ENCODE peak calls at places on chromosomes 4 and X, in five cellular contexts. Z, N, K, A and Y are unnamed samples.

GRCh38 chr4:47374477-47374876 is 89.0 kb downstream of the COMMD8 start:
- DNase-seq in Z (peak; percentile 18), N (no peak), K (no peak), A (no peak), Y (no peak)

GRCh38 chr4:13484749-13485345 is 707 bp upstream of the RAB28 start:
- DNase-seq in Z (peak; percentile 50), N (peak; percentile 49), K (no peak), A (peak; percentile 25), Y (no peak)

GRCh38 chr4:3530051-3530450 is 2.2 kb downstream of the LRPAP1 start:
- DNase-seq in Z (no peak), N (no peak), K (no peak), A (no peak), Y (peak; percentile 18)

GRCh38 chrX:46903458-46904242 is 8.6 kb upstream of the JADE3 start:
- DNase-seq in Z (peak; percentile 79), N (peak; percentile 80), K (peak; percentile 60), A (peak; percentile 80), Y (peak; percentile 92)

GRCh38 chr4:120844528-120844921 is 78.0 kb downstream of the PRDM5 start:
- DNase-seq in Z (no peak), N (no peak), K (no peak), A (no peak), Y (no peak)

GRCh38 chr4:89753601-89754066 is 83.3 kb downstream of the SNCA start:
- DNase-seq in Z (peak; percentile 95), N (no peak), K (peak; percentile 93), A (no peak), Y (no peak)

GRCh38 chrX:121389976-121390709 is 342.7 kb downstream of the GLUD2 start:
- DNase-seq in Z (peak; percentile 13), N (no peak), K (no peak), A (no peak), Y (no peak)

GRCh38 chr4:76898385-76898692 is 395 bp upstream of the SOWAHB start:
- DNase-seq in Z (no peak), N (no peak), K (no peak), A (no peak), Y (no peak)

GRCh38 chr4:10421344-10422055 is 35.7 kb downstream of the ZNF518B start:
- DNase-seq in Z (no peak), N (no peak), K (no peak), A (no peak), Y (no peak)

GRCh38 chr4:602559-602942 is 22.8 kb upstream of the PDE6B start:
- DNase-seq in Z (peak; percentile 28), N (peak; percentile 55), K (peak; percentile 69), A (peak; percentile 88), Y (peak; percentile 99)

GRCh38 chr4:152408514-152409327 is 127.2 kb downstream of the FBXW7 start:
- DNase-seq in Z (peak; percentile 64), N (peak; percentile 44), K (peak; percentile 51), A (peak; percentile 63), Y (no peak)

GRCh38 chr4:184351560-184352451 is 122.5 kb downstream of the IRF2 start:
- DNase-seq in Z (no peak), N (no peak), K (no peak), A (no peak), Y (peak; percentile 20)
- H3K4me1 ChIP-seq in Z (peaks cover 11% of the 10 kb centered on the region), N (peaks cover 69% of the 10 kb centered on the region), K (peaks cover 18% of the 10 kb centered on the region), A (peaks cover 7% of the 10 kb centered on the region), Y (peaks cover 12% of the 10 kb centered on the region)

DNA sequence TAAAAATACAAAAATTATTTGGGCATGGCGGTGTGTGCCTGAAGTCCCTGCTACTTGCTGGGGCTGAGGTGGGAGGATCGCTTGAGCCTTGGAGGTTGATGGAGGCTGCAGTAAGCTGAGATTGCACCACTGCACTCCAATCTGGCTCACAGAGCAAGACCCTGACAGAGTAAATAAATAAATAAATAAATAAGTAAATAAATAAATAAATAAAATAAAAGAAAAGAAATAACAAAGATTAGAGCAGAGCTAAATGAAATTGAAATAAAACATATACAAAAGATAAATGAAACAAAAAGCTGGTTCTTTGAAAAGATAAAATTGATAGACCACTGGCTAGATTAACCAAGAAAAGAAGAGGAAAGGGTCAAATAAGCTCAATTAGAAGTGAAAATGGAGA is 43.1 kb downstream of the HPGD start:
- DNase-seq in Z (no peak), N (no peak), K (no peak), A (no peak), Y (no peak)
- H3K4me1 ChIP-seq in Z (no peaks in the 10 kb centered on the region), N (no peaks in the 10 kb centered on the region), K (no peaks in the 10 kb centered on the region), A (no peaks in the 10 kb centered on the region), Y (no peaks in the 10 kb centered on the region)

DNA sequence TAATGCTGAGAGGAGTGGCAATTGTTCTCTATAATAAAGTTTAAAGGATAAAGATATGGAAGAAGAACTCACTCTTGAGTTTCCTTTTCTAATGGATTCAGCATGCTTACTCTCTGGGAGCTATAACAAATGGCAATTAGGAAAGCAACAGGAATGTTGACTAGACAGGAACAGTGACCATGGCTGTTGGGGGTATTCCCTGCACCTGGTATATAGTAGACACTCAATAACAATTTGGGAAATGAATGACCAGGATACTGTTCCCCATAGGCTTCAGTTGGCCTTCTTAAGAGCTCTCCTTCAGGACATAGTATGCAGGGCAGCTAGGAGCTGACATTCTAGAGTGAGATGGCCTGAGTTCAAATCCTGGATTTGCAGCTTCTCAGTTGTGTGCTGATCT is 1.8 kb downstream of the LIMCH1 start:
- DNase-seq in Z (no peak), N (no peak), K (no peak), A (no peak), Y (no peak)
- H3K4me1 ChIP-seq in Z (no peaks in the 10 kb centered on the region), N (no peaks in the 10 kb centered on the region), K (peaks cover 38% of the 10 kb centered on the region), A (peaks cover 13% of the 10 kb centered on the region), Y (peaks cover 8% of the 10 kb centered on the region)

GRCh38 chr4:30948653-30949052 is 228.5 kb downstream of the PCDH7 start:
- DNase-seq in Z (no peak), N (no peak), K (peak; percentile 54), A (no peak), Y (no peak)
- H3K4me1 ChIP-seq in Z (no peaks in the 10 kb centered on the region), N (no peaks in the 10 kb centered on the region), K (peaks cover 6% of the 10 kb centered on the region), A (peaks cover 8% of the 10 kb centered on the region), Y (peaks cover 3% of the 10 kb centered on the region)